ENCODE peak calls at places on chromosomes 1 and 21, in nine cellular contexts. L is M059J, M is nucleus accumbens, Z is amniotic stem cell, A is cerebellum, E is lower lobe of right lung, X is astrocyte of the cerebellum, R is ELR, W is PC-3. F is an unnamed sample.

GRCh38 chr1:182962554-182963115 is 9.7 kb upstream of the SHCBP1L start:
- DNase-seq in Z (peak), W (peak), M (peak), E (peak), A (peak), R (peak), L (peak), X (peak), F (peak)

GRCh38 chr1:20126806-20127440 is 7.6 kb upstream of the PLA2G2D start:
- DNase-seq in W (no peak), L (no peak), X (no peak), R (no peak), E (no peak), A (no peak), M (no peak), Z (no peak), F (no peak)

GRCh38 chr21:28903448-28903847 is 89.2 kb downstream of the LTN1 start:
- DNase-seq in M (no peak), A (no peak), R (no peak), L (no peak), W (no peak), Z (no peak), X (no peak), E (no peak), F (no peak)

GRCh38 chr1:1960480-1961196 is 41.6 kb upstream of the TMEM52 start:
- DNase-seq in L (no peak), Z (no peak), R (no peak), A (peak), M (no peak), E (no peak), X (no peak), W (no peak), F (no peak)

GRCh38 chr1:219555802-219556201 is 57.1 kb downstream of the ZC3H11B start:
- DNase-seq in A (no peak), M (no peak), X (peak), E (no peak), L (peak), R (peak), W (peak), Z (no peak), F (peak)

GRCh38 chr1:180188103-180188506 is 33.4 kb downstream of the QSOX1 start:
- DNase-seq in M (no peak), Z (no peak), A (peak), R (peak), L (peak), E (no peak), W (peak), X (peak), F (peak)

GRCh38 chr1:44688760-44689446 is 14.4 kb downstream of the ARMH1 start:
- DNase-seq in X (no peak), L (peak), Z (no peak), A (no peak), W (peak), M (no peak), R (no peak), E (peak), F (no peak)

GRCh38 chr1:9166289-9167235 is 37.7 kb upstream of the GPR157 start:
- DNase-seq in L (peak), A (no peak), E (no peak), R (peak), X (peak), W (peak), Z (no peak), M (no peak), F (no peak)

GRCh38 chr1:243499248-243499647 is 243.4 kb downstream of the SDCCAG8 start:
- DNase-seq in A (no peak), L (no peak), R (no peak), Z (no peak), X (no peak), E (no peak), W (no peak), M (no peak), F (no peak)

GRCh38 chr1:87744056-87744455 is 415.4 kb downstream of the LMO4 start:
- DNase-seq in R (no peak), Z (no peak), A (no peak), L (no peak), M (no peak), E (no peak), X (no peak), W (no peak), F (no peak)

GRCh38 chr1:25598879-25599278 is 17.7 kb upstream of the MAN1C1 start:
- DNase-seq in L (no peak), Z (no peak), A (no peak), W (no peak), M (no peak), R (no peak), X (no peak), E (no peak), F (no peak)

GRCh38 chr1:162314226-162314625 is 62.4 kb downstream of the SPATA46 start:
- DNase-seq in M (no peak), E (no peak), A (no peak), L (no peak), Z (no peak), R (no peak), W (no peak), X (no peak), F (no peak)

GRCh38 chr1:232428781-232429530 is 201.0 kb downstream of the SIPA1L2 start:
- DNase-seq in R (peak), M (no peak), E (no peak), A (no peak), W (peak), X (no peak), L (no peak), Z (peak), F (peak)

GRCh38 chr1:231278100-231278790 is 37.2 kb downstream of the GNPAT start:
- DNase-seq in L (peak), X (no peak), E (no peak), Z (no peak), W (no peak), M (no peak), A (no peak), R (no peak), F (no peak)

GRCh38 chr1:172585348-172585747 is 52.4 kb downstream of the SUCO start:
- DNase-seq in L (peak), W (peak), R (peak), Z (no peak), X (no peak), E (no peak), A (no peak), M (no peak), F (no peak)

GRCh38 chr1:184854036-184854435 is 99.4 kb upstream of the EDEM3 start:
- DNase-seq in Z (no peak), A (no peak), E (no peak), M (no peak), R (no peak), L (peak), X (no peak), W (no peak), F (no peak)

GRCh38 chr1:165527673-165528072 is 16.1 kb upstream of the LRRC52 start:
- DNase-seq in Z (no peak), R (no peak), L (no peak), A (no peak), E (no peak), W (no peak), X (no peak), M (no peak), F (no peak)

GRCh38 chr1:245179706-245180105 is 24.9 kb downstream of the KIF26B start:
- DNase-seq in A (no peak), L (no peak), W (no peak), Z (no peak), M (no peak), X (no peak), E (no peak), R (no peak), F (no peak)

GRCh38 chr21:16084776-16085364 is 355.1 kb downstream of the USP25 start:
- DNase-seq in M (peak), Z (no peak), L (peak), W (peak), A (peak), X (peak), E (no peak), R (peak), F (no peak)

GRCh38 chr1:159943908-159944622 is 1.3 kb downstream of the IGSF9 start:
- DNase-seq in A (no peak), M (no peak), X (no peak), Z (no peak), R (no peak), W (no peak), L (no peak), E (no peak), F (no peak)

GRCh38 chr1:44723496-44724407 is 7.2 kb downstream of the RNU5D-1 start:
- DNase-seq in L (no peak), X (no peak), E (peak), M (no peak), R (no peak), A (no peak), W (no peak), Z (no peak), F (no peak)

GRCh38 chr1:53361541-53361961 is 33.7 kb upstream of the LRP8 start:
- DNase-seq in M (no peak), L (no peak), X (no peak), E (no peak), Z (no peak), A (no peak), W (no peak), R (no peak), F (no peak)

GRCh38 chr21:26565105-26565504 is 8.0 kb downstream of the CYYR1 start:
- DNase-seq in L (no peak), A (no peak), X (no peak), M (no peak), E (no peak), Z (no peak), R (no peak), W (no peak), F (no peak)